ENCODE peak calls at places on chromosomes 16 and 17, in six cellular contexts. K, V, M, R, G and I are unnamed samples.

GRCh38 chr17:42937712-42938596 is 26.3 kb downstream of the AARSD1 start:
- DNase-seq in R (peak), K (no peak), V (peak), M (peak), G (peak), I (peak)

GRCh38 chr17:6496116-6496481 is 51.8 kb downstream of the PIMREG start:
- DNase-seq in K (peak), M (no peak), R (peak), G (no peak), V (peak), I (no peak)

GRCh38 chr16:84138824-84139627 is 6.0 kb downstream of the HSDL1 start:
- DNase-seq in G (peak), R (no peak), V (peak), M (no peak), K (peak), I (no peak)

GRCh38 chr17:2792541-2793169 is 3.6 kb upstream of the RAP1GAP2 start:
- DNase-seq in V (peak), M (no peak), R (no peak), G (no peak), K (no peak), I (no peak)

GRCh38 chr17:63406689-63407330 is 39.3 kb downstream of the CYB561 start:
- DNase-seq in R (peak), M (peak), G (peak), V (peak), K (no peak), I (peak)

GRCh38 chr17:37483311-37484039 is 6.2 kb upstream of the DUSP14 start:
- DNase-seq in R (no peak), M (no peak), V (no peak), G (peak), K (no peak), I (peak)

GRCh38 chr16:56781565-56781964 is 51.6 kb downstream of the NUP93 start:
- DNase-seq in V (no peak), G (no peak), R (no peak), K (no peak), M (no peak), I (no peak)

GRCh38 chr16:20614201-20615141 is 38.3 kb upstream of the ACSM2B start:
- DNase-seq in K (peak), G (no peak), V (no peak), R (no peak), M (no peak), I (no peak)

GRCh38 chr16:26877421-26877820 is 189.3 kb upstream of the C16orf82 start:
- DNase-seq in K (no peak), G (no peak), V (no peak), M (no peak), R (no peak), I (no peak)

GRCh38 chr16:56295739-56296527 is 104.6 kb downstream of the GNAO1 start:
- DNase-seq in K (no peak), V (no peak), R (no peak), M (peak), G (no peak), I (no peak)

GRCh38 chr17:73174126-73174525 is 9.3 kb downstream of the SSTR2 start:
- DNase-seq in R (no peak), M (no peak), V (no peak), K (no peak), G (no peak), I (no peak)

GRCh38 chr17:27657620-27658019 is 26.6 kb downstream of the LGALS9 start:
- DNase-seq in R (peak), K (no peak), M (no peak), G (no peak), V (peak), I (peak)

GRCh38 chr17:50549256-50549941 is 2.4 kb downstream of the SPATA20 start:
- DNase-seq in G (no peak), V (no peak), M (no peak), K (no peak), R (no peak), I (no peak)

GRCh38 chr17:78046923-78047322 is 81.6 kb downstream of the TMC6 start:
- DNase-seq in M (no peak), V (no peak), R (no peak), G (no peak), K (no peak), I (no peak)

GRCh38 chr17:28727727-28728363 is 743 bp upstream of the NEK8 start:
- DNase-seq in V (peak), R (peak), M (peak), G (peak), K (peak), I (peak)

GRCh38 chr16:19014456-19014855 is 30.7 kb downstream of the TMC7 start:
- DNase-seq in K (no peak), G (no peak), V (no peak), M (no peak), R (no peak), I (peak)

GRCh38 chr16:1472974-1473373 is 1.9 kb downstream of the CLCN7 start:
- DNase-seq in M (no peak), V (no peak), G (no peak), K (no peak), R (no peak), I (no peak)

GRCh38 chr17:1645207-1646171 is at the start of gene SCARF1:
- DNase-seq in G (no peak), K (peak), V (peak), R (peak), M (no peak), I (no peak)

GRCh38 chr17:49101054-49101534 is 31.5 kb upstream of the B4GALNT2 start:
- DNase-seq in K (no peak), V (no peak), M (no peak), G (no peak), R (no peak), I (no peak)

GRCh38 chr17:17071531-17072360 is 29.5 kb downstream of the MPRIP start:
- DNase-seq in G (no peak), K (no peak), V (peak), R (no peak), M (no peak), I (no peak)

GRCh38 chr17:61897548-61898180 is 30.1 kb downstream of the INTS2 start:
- DNase-seq in G (no peak), K (no peak), R (no peak), M (no peak), V (no peak), I (no peak)

GRCh38 chr16:2154533-2155090 is 970 bp upstream of the TRAF7 start:
- DNase-seq in M (no peak), K (no peak), R (no peak), G (no peak), V (no peak), I (no peak)